ENCODE peak calls at places on chromosomes 12 and 14, in eight cellular contexts. F is A549, A is IMR-90, T is sigmoid colon, J is testis, M is heart left ventricle, B is body of pancreas, D is uterus. G is an unnamed sample.

GRCh38 chr12:64990991-64991570 is 130.0 kb downstream of the WIF1 start:
- DNase-seq in F (no peak), T (no peak), J (no peak), B (no peak), A (no peak), M (no peak), D (no peak), G (no peak)

GRCh38 chr14:75279739-75280447 is 1.3 kb downstream of the FOS start:
- DNase-seq in D (peak; percentile 56), A (peak; percentile 27), M (peak; percentile 45), F (no peak), J (peak; percentile 46), B (no peak), T (peak; percentile 82), G (no peak)

GRCh38 chr12:94941440-94941862 is 62.0 kb downstream of the NDUFA12 start:
- DNase-seq in J (no peak), M (peak; percentile 65), D (peak; percentile 18), B (no peak), F (peak; percentile 63), A (peak; percentile 79), T (no peak), G (peak; percentile 31)

GRCh38 chr12:131422744-131423143 is 288.1 kb upstream of the SFSWAP start:
- DNase-seq in F (no peak), T (no peak), D (no peak), J (no peak), A (no peak), B (no peak), M (no peak), G (no peak)

GRCh38 chr12:23950011-23950774 is 723 bp upstream of the SOX5 start:
- DNase-seq in J (peak; percentile 22), T (no peak), F (no peak), M (no peak), D (no peak), B (no peak), A (peak; percentile 16), G (no peak)

GRCh38 chr12:57887631-57888406 is 41.3 kb upstream of the CTDSP2 start:
- DNase-seq in B (no peak), D (peak; percentile 55), M (peak; percentile 46), J (no peak), T (no peak), F (no peak), A (peak; percentile 55), G (peak; percentile 45)

GRCh38 chr14:52365071-52365470 is 51.0 kb downstream of the PTGER2 start:
- DNase-seq in A (peak; percentile 57), D (no peak), B (no peak), T (no peak), M (no peak), F (no peak), J (no peak), G (no peak)

GRCh38 chr12:82415402-82415801 is 57.1 kb downstream of the METTL25 start:
- DNase-seq in F (peak; percentile 4), A (peak; percentile 49), D (no peak), M (no peak), B (no peak), T (no peak), J (no peak), G (no peak)

GRCh38 chr12:123483602-123484273 is 25.8 kb downstream of the SNRNP35 start:
- DNase-seq in B (no peak), M (no peak), A (no peak), D (no peak), J (no peak), F (no peak), T (no peak), G (no peak)

GRCh38 chr12:110244829-110245228 is 36.2 kb upstream of the ATP2A2 start:
- DNase-seq in A (no peak), M (peak; percentile 91), B (no peak), F (peak; percentile 79), J (no peak), T (no peak), D (no peak), G (no peak)

GRCh38 chr14:50892255-50892654 is 20.4 kb downstream of the ABHD12B start:
- DNase-seq in B (no peak), M (no peak), D (no peak), A (no peak), J (no peak), T (no peak), F (no peak), G (no peak)

DNA sequence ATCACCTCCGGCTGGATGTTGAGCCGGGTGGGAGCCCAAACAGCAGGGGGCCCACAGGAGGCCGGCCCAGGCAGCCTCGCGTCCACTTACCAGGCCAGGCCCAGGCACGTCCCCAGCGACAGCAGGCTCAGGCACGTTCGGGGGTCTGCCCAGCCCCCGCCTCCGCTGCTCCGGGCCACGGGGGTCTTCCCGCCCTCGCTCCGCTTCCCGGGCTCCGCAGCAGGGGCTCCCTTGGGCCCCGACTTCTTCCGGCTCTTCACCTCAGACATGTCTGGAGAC is 216 bp downstream of the IKBIP start:
- DNase-seq in A (no peak), M (no peak), B (no peak), J (no peak), F (peak; percentile 83), T (no peak), D (no peak), G (peak; percentile 29)
- TF ChIP-seq POLR2A in A (no peak), M (no peak), B (no peak), J (no peak), F (no peak), T (no peak), D (no peak), G (no peak)

GRCh38 chr12:56724989-56725722 is at the start of gene NACA:
- DNase-seq in T (peak; percentile 99), M (peak; percentile 99), A (peak; percentile 98), B (peak; percentile 97), F (peak; percentile 99), D (peak; percentile 96), J (peak; percentile 100), G (peak; percentile 95)
- TF ChIP-seq POLR2A in T (peak; percentile 98), M (no peak), A (peak; percentile 97), B (peak; percentile 77), F (peak; percentile 94), D (peak; percentile 94), J (peak; percentile 51), G (peak; percentile 87)

DNA sequence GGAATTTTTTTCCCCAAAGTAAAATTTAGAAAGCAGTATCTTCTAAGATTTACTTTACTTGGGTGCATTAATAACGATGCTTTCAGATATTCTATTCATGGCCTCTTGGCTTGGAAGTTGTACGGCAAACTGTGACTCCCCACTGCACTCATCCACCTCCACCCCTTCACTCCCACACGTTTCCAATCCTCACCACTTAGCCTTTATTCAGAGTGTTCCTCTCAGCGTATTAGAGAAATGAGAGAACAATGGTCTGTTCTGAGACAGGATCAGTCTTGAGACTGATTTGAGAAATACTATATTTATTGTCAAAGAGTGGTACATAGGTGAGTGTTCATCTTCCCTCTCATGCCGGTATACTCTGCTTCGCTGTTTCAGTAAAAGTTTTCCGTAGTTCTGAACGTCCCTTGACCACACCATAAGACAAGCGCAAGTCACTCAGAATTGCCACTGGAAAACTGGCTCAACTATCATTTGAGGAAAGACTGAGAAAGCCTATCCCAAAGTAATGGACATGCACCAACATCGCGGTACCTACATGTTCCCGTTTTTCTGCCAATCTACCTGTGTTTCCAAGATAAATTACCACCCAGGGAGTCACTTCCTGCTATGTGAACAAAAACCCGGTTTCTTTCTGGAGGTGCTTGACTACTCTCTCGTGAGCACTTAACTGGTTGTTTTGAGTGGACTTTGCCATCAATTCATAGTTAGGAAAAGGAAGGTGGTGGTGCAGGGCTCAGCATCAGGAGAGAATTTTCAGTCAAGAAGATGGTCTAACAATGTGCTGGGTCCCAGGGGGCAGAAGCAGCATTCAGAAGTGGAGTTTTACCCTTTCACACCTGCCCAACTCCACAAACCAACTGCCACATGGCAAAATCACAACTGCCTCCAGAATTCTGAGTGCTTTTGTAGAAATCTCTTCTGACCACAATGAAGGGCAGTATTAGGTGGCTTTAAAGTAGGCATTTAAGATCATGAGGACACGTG is 1.5 kb downstream of the EGLN3 start:
- DNase-seq in M (no peak), F (no peak), A (no peak), B (no peak), J (no peak), T (no peak), D (no peak), G (no peak)
- TF ChIP-seq POLR2A in M (no peak), F (no peak), A (no peak), B (no peak), J (no peak), T (no peak), D (no peak), G (no peak)

GRCh38 chr14:28695109-28695508 is 71.5 kb upstream of the FOXG1 start:
- DNase-seq in B (no peak), M (no peak), F (no peak), J (no peak), T (no peak), D (no peak), A (no peak), G (no peak)

DNA sequence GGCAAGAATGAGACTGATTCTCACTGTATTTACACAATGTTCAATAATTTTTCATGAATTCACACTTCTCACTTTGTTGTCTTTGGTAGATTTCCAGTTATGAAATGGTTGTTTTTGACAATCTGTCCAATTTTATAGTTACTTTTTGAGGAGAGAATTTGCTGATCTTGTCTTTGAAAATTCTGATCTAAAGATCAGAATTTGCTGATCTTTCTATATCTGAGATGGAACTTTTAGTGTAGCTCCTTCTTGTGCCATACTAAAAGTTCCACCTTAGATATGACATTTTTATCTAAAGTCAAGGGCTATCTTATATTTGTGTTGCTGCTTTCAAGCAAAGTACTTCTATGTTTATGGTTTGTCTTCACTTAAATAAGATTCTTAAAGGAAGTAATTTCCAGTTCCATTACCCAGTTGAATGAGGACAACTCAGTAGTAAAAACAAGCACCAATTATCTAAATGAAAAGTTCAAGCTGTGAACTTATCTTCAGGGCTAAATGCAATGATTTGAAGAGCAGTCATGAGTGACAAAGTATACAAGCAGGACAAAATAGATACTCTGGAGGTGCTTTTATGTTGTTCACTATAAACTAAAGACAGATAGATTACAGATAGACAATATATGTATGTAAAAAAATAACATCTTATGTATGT is 76.4 kb upstream of the FOXG1 start:
- DNase-seq in T (no peak), J (no peak), M (no peak), A (no peak), D (no peak), B (no peak), F (no peak), G (no peak)
- TF ChIP-seq POLR2A in T (no peak), J (no peak), M (no peak), A (no peak), D (no peak), B (no peak), F (no peak), G (no peak)

DNA sequence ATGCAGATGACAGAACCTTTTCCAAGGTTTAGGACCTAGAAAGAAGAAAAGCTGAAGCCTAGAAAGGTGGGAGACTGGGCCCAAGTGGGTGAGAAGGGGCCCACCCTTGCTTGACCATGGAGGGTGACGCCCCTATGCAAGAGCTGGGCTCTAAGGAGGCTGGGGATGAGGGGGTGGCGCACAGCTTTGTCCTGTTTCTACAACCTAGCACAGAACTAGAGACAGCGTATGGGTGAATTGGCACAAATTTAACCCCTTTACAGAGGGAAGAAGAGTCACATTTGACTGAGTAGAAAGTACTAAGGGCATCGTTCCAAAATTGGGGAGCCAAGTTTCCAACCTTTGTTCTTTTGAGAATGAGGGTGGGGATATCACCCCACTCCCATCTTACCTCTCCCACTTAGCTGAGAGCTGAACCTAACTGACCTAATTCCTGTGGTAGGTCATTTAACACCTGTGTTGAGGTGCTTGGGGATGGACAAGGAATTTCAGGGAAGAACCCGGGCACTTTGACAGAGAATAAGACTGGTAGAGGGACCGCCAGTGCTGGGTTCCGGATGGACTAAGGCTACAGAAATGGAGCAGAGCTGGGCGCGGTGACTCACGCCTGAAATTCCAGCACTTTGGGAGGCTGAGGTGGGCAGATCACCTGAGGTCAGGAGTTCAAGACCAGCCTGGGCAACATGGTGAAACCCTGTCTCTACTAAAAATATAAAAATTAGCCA is 5.3 kb downstream of the NFKBIA start:
- DNase-seq in A (no peak), T (no peak), D (no peak), J (no peak), M (no peak), B (no peak), F (no peak), G (no peak)
- TF ChIP-seq POLR2A in A (peak; percentile 4), T (no peak), D (no peak), J (no peak), M (no peak), B (no peak), F (no peak), G (no peak)

G was measured in H54.